ENCODE peak calls at places on chromosome 12, in seven cellular contexts. G, Y, A, P, L, U and R are unnamed samples.

GRCh38 chr12:29546000-29546399 is 48.5 kb upstream of the OVCH1 start:
- DNase-seq in G (peak), Y (peak), A (no peak), P (no peak), L (no peak), U (no peak), R (no peak)

GRCh38 chr12:53467880-53468279 is 16.0 kb downstream of the PCBP2 start:
- DNase-seq in G (no peak), Y (no peak), A (no peak), P (no peak), L (no peak), U (no peak), R (no peak)

GRCh38 chr12:114396153-114396868 is 9.6 kb downstream of the TBX5 start:
- DNase-seq in G (no peak), Y (peak), A (no peak), P (no peak), L (no peak), U (no peak), R (no peak)

GRCh38 chr12:123741937-123742572 is 20.0 kb upstream of the DNAH10 start:
- DNase-seq in G (no peak), Y (no peak), A (no peak), P (no peak), L (no peak), U (no peak), R (peak)

GRCh38 chr12:92971869-92972524 is 42.9 kb upstream of the EEA1 start:
- DNase-seq in G (no peak), Y (no peak), A (no peak), P (peak), L (no peak), U (no peak), R (no peak)

GRCh38 chr12:106138279-106138645 is 492 bp downstream of the NUAK1 start:
- DNase-seq in G (no peak), Y (no peak), A (no peak), P (no peak), L (no peak), U (peak), R (peak)

GRCh38 chr12:275784-276183 is 13.1 kb upstream of the SLC6A13 start:
- DNase-seq in G (no peak), Y (no peak), A (no peak), P (no peak), L (no peak), U (no peak), R (no peak)

GRCh38 chr12:8501720-8502119 is 11.6 kb upstream of the CLEC4D start:
- DNase-seq in G (no peak), Y (no peak), A (no peak), P (no peak), L (no peak), U (no peak), R (no peak)

GRCh38 chr12:54502485-54502884 is 4.9 kb downstream of the NCKAP1L start:
- DNase-seq in G (no peak), Y (no peak), A (no peak), P (no peak), L (no peak), U (no peak), R (no peak)

GRCh38 chr12:95099270-95099790 is 25.9 kb upstream of the NR2C1 start:
- DNase-seq in G (no peak), Y (no peak), A (no peak), P (no peak), L (no peak), U (no peak), R (no peak)

GRCh38 chr12:32877670-32878459 is 18.7 kb downstream of the PKP2 start:
- DNase-seq in G (peak), Y (no peak), A (no peak), P (peak), L (no peak), U (no peak), R (no peak)

GRCh38 chr12:6273209-6273928 is 37.1 kb upstream of the PLEKHG6 start:
- DNase-seq in G (no peak), Y (peak), A (peak), P (no peak), L (no peak), U (no peak), R (no peak)

GRCh38 chr12:65740506-65740872 is 83.8 kb upstream of the HMGA2 start:
- DNase-seq in G (no peak), Y (no peak), A (no peak), P (peak), L (no peak), U (no peak), R (peak)

GRCh38 chr12:49170924-49171323 is 18.0 kb downstream of the TUBA1A start:
- DNase-seq in G (no peak), Y (no peak), A (no peak), P (no peak), L (no peak), U (no peak), R (no peak)

GRCh38 chr12:116609715-116610114 is 50.5 kb downstream of the MAP1LC3B2 start:
- DNase-seq in G (no peak), Y (peak), A (no peak), P (no peak), L (no peak), U (peak), R (peak)

GRCh38 chr12:116980083-116980482 is 69.3 kb downstream of the FBXW8 start:
- DNase-seq in G (no peak), Y (no peak), A (no peak), P (no peak), L (no peak), U (no peak), R (no peak)

GRCh38 chr12:103647267-103647666 is 60.2 kb downstream of the STAB2 start:
- DNase-seq in G (no peak), Y (no peak), A (no peak), P (peak), L (no peak), U (no peak), R (no peak)

GRCh38 chr12:113242018-113242418 is 20.8 kb downstream of the TPCN1 start:
- DNase-seq in G (no peak), Y (no peak), A (peak), P (peak), L (peak), U (no peak), R (no peak)

GRCh38 chr12:18576104-18576622 is 161.6 kb downstream of the PLCZ1 start:
- DNase-seq in G (no peak), Y (no peak), A (no peak), P (peak), L (no peak), U (no peak), R (no peak)

GRCh38 chr12:30533518-30533917 is 162.2 kb downstream of the IPO8 start:
- DNase-seq in G (no peak), Y (no peak), A (no peak), P (no peak), L (no peak), U (no peak), R (no peak)

GRCh38 chr12:27511031-27511722 is 12.8 kb upstream of the PPFIBP1 start:
- DNase-seq in G (no peak), Y (no peak), A (no peak), P (peak), L (no peak), U (no peak), R (no peak)

GRCh38 chr12:22459872-22460490 is 84.4 kb downstream of the C2CD5 start:
- DNase-seq in G (no peak), Y (peak), A (no peak), P (peak), L (no peak), U (no peak), R (no peak)

GRCh38 chr12:66804555-66804954 is 125.7 kb upstream of the GRIP1 start:
- DNase-seq in G (no peak), Y (peak), A (no peak), P (no peak), L (no peak), U (no peak), R (no peak)

GRCh38 chr12:117875652-117876491 is 92.9 kb downstream of the KSR2 start:
- DNase-seq in G (no peak), Y (peak), A (no peak), P (no peak), L (no peak), U (peak), R (peak)

GRCh38 chr12:52524898-52525591 is 4.9 kb upstream of the KRT5 start:
- DNase-seq in G (no peak), Y (no peak), A (no peak), P (no peak), L (peak), U (no peak), R (no peak)

GRCh38 chr12:120089105-120089504 is 27.4 kb downstream of the RAB35 start:
- DNase-seq in G (no peak), Y (no peak), A (no peak), P (no peak), L (no peak), U (no peak), R (no peak)

GRCh38 chr12:108302471-108303311 is 36.4 kb downstream of the CMKLR1 start:
- DNase-seq in G (peak), Y (peak), A (peak), P (peak), L (no peak), U (no peak), R (no peak)

GRCh38 chr12:102478416-102479098 is 1.8 kb downstream of the IGF1 start:
- DNase-seq in G (no peak), Y (peak), A (no peak), P (no peak), L (no peak), U (no peak), R (peak)

GRCh38 chr12:111444314-111444705 is 38.6 kb downstream of the SH2B3 start:
- DNase-seq in G (no peak), Y (no peak), A (no peak), P (peak), L (no peak), U (no peak), R (peak)

GRCh38 chr12:91182664-91183455 is at the start of gene DCN:
- DNase-seq in G (no peak), Y (no peak), A (no peak), P (peak), L (no peak), U (no peak), R (no peak)

GRCh38 chr12:124762791-124763593 is 100.7 kb downstream of the SCARB1 start:
- DNase-seq in G (no peak), Y (no peak), A (no peak), P (peak), L (no peak), U (no peak), R (peak)

GRCh38 chr12:41653386-41654110 is 465.4 kb downstream of the PDZRN4 start:
- DNase-seq in G (no peak), Y (no peak), A (no peak), P (no peak), L (no peak), U (no peak), R (no peak)

GRCh38 chr12:19799886-19800602 is 360.8 kb downstream of the AEBP2 start:
- DNase-seq in G (no peak), Y (no peak), A (no peak), P (no peak), L (no peak), U (no peak), R (no peak)

GRCh38 chr12:26276709-26277108 is 81.3 kb downstream of the SSPN start:
- DNase-seq in G (no peak), Y (no peak), A (no peak), P (peak), L (no peak), U (no peak), R (no peak)

GRCh38 chr12:27865421-27865820 is 85.4 kb upstream of the MANSC4 start:
- DNase-seq in G (no peak), Y (no peak), A (no peak), P (peak), L (no peak), U (no peak), R (no peak)

GRCh38 chr12:57087689-57088441 is 1.0 kb upstream of the NAB2 start:
- DNase-seq in G (peak), Y (peak), A (peak), P (peak), L (peak), U (peak), R (peak)
- TF ChIP-seq CTCF in G (no peak), Y (no peak), A (no peak), P (no peak), L (no peak), U (no peak), R (no peak)

GRCh38 chr12:121892673-121893561 is 4.3 kb downstream of the PSMD9 start:
- DNase-seq in G (no peak), Y (no peak), A (no peak), P (no peak), L (no peak), U (no peak), R (no peak)

GRCh38 chr12:121898287-121898686 is 9.7 kb downstream of the PSMD9 start:
- DNase-seq in G (no peak), Y (no peak), A (no peak), P (no peak), L (no peak), U (no peak), R (no peak)

GRCh38 chr12:121889267-121889624 is 656 bp downstream of the PSMD9 start:
- DNase-seq in G (no peak), Y (no peak), A (no peak), P (no peak), L (no peak), U (no peak), R (no peak)

GRCh38 chr12:121893901-121894540 is 5.4 kb downstream of the PSMD9 start:
- DNase-seq in G (no peak), Y (peak), A (no peak), P (peak), L (no peak), U (no peak), R (peak)

GRCh38 chr12:121894633-121895032 is 6.0 kb downstream of the PSMD9 start:
- DNase-seq in G (no peak), Y (peak), A (no peak), P (peak), L (no peak), U (no peak), R (no peak)
- TF ChIP-seq CTCF in G (no peak), Y (peak), A (no peak), P (peak), L (peak), U (peak), R (peak)

GRCh38 chr12:97561321-97562230 is 99.0 kb downstream of the RMST start:
- DNase-seq in G (no peak), Y (peak), A (no peak), P (no peak), L (no peak), U (no peak), R (no peak)
- TF ChIP-seq CTCF in G (no peak), Y (no peak), A (no peak), P (no peak), L (no peak), U (no peak), R (no peak)

GRCh38 chr12:56836800-56837663 is 73.9 kb downstream of the HSD17B6 start:
- DNase-seq in G (no peak), Y (no peak), A (no peak), P (peak), L (no peak), U (no peak), R (peak)

GRCh38 chr12:56833780-56834179 is 70.7 kb downstream of the HSD17B6 start:
- DNase-seq in G (no peak), Y (no peak), A (no peak), P (no peak), L (no peak), U (no peak), R (no peak)

GRCh38 chr12:56838602-56839488 is 75.7 kb downstream of the HSD17B6 start:
- DNase-seq in G (no peak), Y (no peak), A (no peak), P (no peak), L (no peak), U (no peak), R (no peak)

GRCh38 chr12:56834886-56835285 is 71.8 kb downstream of the HSD17B6 start:
- DNase-seq in G (no peak), Y (no peak), A (no peak), P (no peak), L (no peak), U (no peak), R (no peak)

GRCh38 chr12:56836317-56836716 is 73.2 kb downstream of the HSD17B6 start:
- DNase-seq in G (peak), Y (no peak), A (no peak), P (peak), L (no peak), U (no peak), R (no peak)
- TF ChIP-seq CTCF in G (no peak), Y (no peak), A (no peak), P (no peak), L (no peak), U (no peak), R (no peak)

GRCh38 chr12:75623631-75624118 is 112.3 kb upstream of the KRR1 start:
- DNase-seq in G (no peak), Y (peak), A (no peak), P (peak), L (no peak), U (no peak), R (no peak)
- TF ChIP-seq CTCF in G (peak), Y (peak), A (no peak), P (peak), L (peak), U (peak), R (no peak)

GRCh38 chr12:130952106-130952505 is 1.6 kb upstream of the ADGRD1 start:
- DNase-seq in G (no peak), Y (no peak), A (no peak), P (no peak), L (no peak), U (no peak), R (no peak)
- TF ChIP-seq CTCF in G (no peak), Y (no peak), A (no peak), P (no peak), L (no peak), U (no peak), R (no peak)

GRCh38 chr12:127182018-127182417 is 1085.0 kb upstream of the TMEM132C start:
- DNase-seq in G (no peak), Y (no peak), A (no peak), P (no peak), L (no peak), U (no peak), R (no peak)
- TF ChIP-seq CTCF in G (no peak), Y (no peak), A (no peak), P (no peak), L (no peak), U (no peak), R (no peak)

GRCh38 chr12:14879222-14879933 is 6.3 kb downstream of the MGP start:
- DNase-seq in G (no peak), Y (no peak), A (no peak), P (no peak), L (no peak), U (no peak), R (no peak)
- TF ChIP-seq CTCF in G (no peak), Y (no peak), A (no peak), P (no peak), L (no peak), U (no peak), R (no peak)